ENCODE peak calls at places on chromosomes 4 and X, in five cellular contexts. C is HFF-Myc, Q is fibroblast of lung, O is mammary epithelial cell, D is RWPE1. L is an unnamed sample.

GRCh38 chrX:32571579-32571978 is 639.8 kb downstream of the DMD start:
- DNase-seq in O (no peak), C (no peak), D (no peak), Q (no peak), L (no peak)

GRCh38 chrX:40081679-40082068 is 16.1 kb downstream of the BCOR start:
- DNase-seq in C (no peak), Q (no peak), O (no peak), D (no peak), L (no peak)

GRCh38 chrX:129686422-129686948 is 31.7 kb upstream of the APLN start:
- DNase-seq in Q (peak), D (no peak), O (no peak), C (no peak), L (no peak)

GRCh38 chrX:123313486-123313885 is 129.4 kb downstream of the GRIA3 start:
- DNase-seq in Q (no peak), D (no peak), C (no peak), O (no peak), L (no peak)

GRCh38 chr4:84814100-84814750 is 152.3 kb downstream of the WDFY3 start:
- DNase-seq in C (peak), O (peak), D (peak), Q (peak), L (peak)

GRCh38 chr4:38308728-38309315 is 348.6 kb downstream of the PTTG2 start:
- DNase-seq in O (peak), D (peak), C (no peak), Q (no peak), L (no peak)

GRCh38 chrX:41350150-41350975 is 16.4 kb downstream of the DDX3X start:
- DNase-seq in C (no peak), D (no peak), O (no peak), Q (peak), L (no peak)

GRCh38 chr4:141028024-141028529 is 105.2 kb downstream of the RNF150 start:
- DNase-seq in O (peak), C (peak), Q (peak), D (peak), L (peak)

GRCh38 chr4:142036795-142037583 is 400.6 kb downstream of the IL15 start:
- DNase-seq in C (no peak), Q (no peak), D (peak), O (peak), L (no peak)

GRCh38 chrX:27675493-27675892 is 85.3 kb downstream of the DCAF8L2 start:
- DNase-seq in O (peak), Q (peak), C (no peak), D (peak), L (no peak)

GRCh38 chr4:128385683-128386304 is 98.2 kb upstream of the PGRMC2 start:
- DNase-seq in O (peak), D (peak), C (no peak), Q (peak), L (no peak)

GRCh38 chrX:70439016-70439415 is 5.6 kb upstream of the DLG3 start:
- DNase-seq in D (no peak), C (no peak), Q (no peak), O (no peak), L (no peak)

GRCh38 chr4:113540859-113541258 is 220.7 kb downstream of the CAMK2D start:
- DNase-seq in O (peak), D (no peak), C (no peak), Q (peak), L (no peak)

DNA sequence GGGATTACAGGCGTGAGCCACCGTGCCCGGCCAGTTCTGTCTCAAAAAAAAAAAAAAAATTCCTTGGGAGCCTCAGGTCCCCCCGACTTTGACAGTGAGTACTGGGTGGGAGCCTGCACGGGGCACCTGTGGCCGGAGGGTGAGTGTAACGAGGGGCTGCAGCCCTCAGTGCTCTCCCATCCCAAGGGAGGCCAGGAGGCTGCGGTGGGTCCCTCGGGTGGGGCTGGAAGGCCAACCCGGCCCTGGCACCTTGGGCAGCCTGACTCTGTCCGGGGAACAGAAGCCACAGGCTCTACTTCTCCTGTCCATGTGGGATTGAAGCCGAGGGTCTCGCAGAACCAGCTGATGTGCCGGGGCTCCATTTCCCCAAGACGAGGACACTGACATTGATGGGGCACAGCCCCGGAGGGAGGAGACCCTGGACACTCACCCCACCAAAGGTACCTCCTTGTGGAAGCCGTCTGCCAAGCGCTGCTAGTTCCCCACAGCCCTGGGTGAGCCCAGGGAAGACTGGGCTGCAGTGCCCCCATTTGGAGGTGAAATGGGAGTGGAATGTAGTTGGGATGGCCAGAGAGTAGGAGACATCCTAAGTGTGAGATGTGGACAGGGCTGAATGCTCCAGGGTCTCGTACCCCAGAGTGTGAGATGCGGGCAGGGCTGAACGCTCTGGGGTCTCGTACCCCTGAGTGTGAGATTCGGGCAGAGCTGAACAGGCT is 2.3 kb upstream of the SLC26A1 start:
- DNase-seq in O (no peak), C (no peak), D (no peak), Q (no peak), L (no peak)
- TF ChIP-seq CTCF in O (no peak), C (no peak), D (no peak), Q (no peak), L (peak)

DNA sequence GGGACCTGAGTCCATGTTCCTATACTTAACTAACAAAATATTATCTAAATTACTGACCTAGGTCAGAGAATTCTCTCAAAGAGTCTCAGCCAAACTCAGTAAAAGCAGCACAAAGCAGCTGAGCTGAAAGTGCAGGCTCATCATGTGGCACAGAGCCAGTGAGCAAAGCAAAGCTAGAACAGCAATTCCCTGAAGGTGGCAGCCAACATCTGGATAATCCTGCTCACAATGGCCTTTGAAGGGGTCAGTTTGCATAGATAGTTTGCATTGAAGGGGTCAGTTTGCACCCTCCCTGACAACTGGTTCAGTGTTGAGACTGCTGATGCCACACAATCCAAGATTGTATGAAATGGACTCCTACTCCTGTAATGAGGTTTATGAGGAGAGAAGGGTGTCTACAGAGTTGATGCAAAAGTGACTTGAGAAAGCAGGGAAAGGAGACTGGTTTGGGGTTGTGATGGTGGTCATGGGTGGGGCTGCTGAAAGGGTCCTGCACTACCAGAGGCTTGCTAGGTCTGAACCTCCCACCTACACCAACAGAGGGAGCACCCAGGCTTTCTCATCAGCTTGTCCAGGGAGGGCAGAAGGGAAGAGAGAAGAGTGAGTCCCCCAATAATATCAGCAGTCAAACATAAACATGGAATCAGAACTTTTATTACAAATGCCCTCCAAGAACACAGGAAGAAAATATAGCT is 39.7 kb downstream of the TRIM61 start:
- DNase-seq in D (no peak), O (no peak), C (no peak), Q (peak), L (no peak)
- TF ChIP-seq CTCF in D (no peak), O (peak), C (peak), Q (peak), L (peak)

GRCh38 chr4:100843897-100844296 is 326.1 kb upstream of the EMCN start:
- DNase-seq in Q (no peak), O (no peak), D (no peak), C (no peak), L (no peak)

GRCh38 chr4:100852326-100852725 is 334.5 kb upstream of the EMCN start:
- DNase-seq in D (no peak), Q (no peak), C (no peak), O (no peak), L (no peak)

GRCh38 chr4:100849319-100849718 is 331.5 kb upstream of the EMCN start:
- DNase-seq in O (no peak), C (no peak), Q (no peak), D (no peak), L (no peak)

GRCh38 chr4:100848865-100849264 is 331.0 kb upstream of the EMCN start:
- DNase-seq in Q (no peak), O (no peak), D (no peak), C (no peak), L (no peak)
- TF ChIP-seq CTCF in Q (no peak), O (no peak), D (no peak), C (no peak), L (no peak)

DNA sequence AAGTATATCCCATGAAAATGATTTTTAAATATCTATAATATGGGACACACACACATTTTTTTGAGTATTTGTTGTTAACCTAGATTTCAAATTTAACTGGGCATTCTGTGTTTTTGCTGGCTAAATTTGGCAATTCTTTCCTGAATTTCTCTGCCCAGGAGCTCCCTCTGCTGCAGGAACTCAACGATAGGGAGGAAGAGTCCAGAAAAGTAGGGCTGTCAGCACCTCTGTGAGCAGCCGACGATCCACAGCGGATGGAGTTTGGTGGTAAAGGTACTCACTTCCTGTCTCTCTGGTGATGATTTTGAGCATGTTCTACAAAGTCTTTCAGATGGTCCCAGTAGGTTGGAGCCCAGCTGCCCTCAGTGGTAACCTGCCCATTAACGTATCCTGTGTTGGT is 23.1 kb upstream of the TMEM184C start:
- DNase-seq in C (no peak), Q (no peak), D (no peak), O (no peak), L (no peak)
- TF ChIP-seq CTCF in C (no peak), Q (peak), D (no peak), O (no peak), L (peak)

GRCh38 chrX:151779258-151779657 is 44.7 kb downstream of the CNGA2 start:
- DNase-seq in C (no peak), D (no peak), O (no peak), Q (no peak), L (no peak)

GRCh38 chrX:151771726-151772125 is 37.2 kb downstream of the CNGA2 start:
- DNase-seq in C (no peak), D (no peak), O (no peak), Q (no peak), L (no peak)

GRCh38 chrX:151776113-151776790 is 41.7 kb downstream of the CNGA2 start:
- DNase-seq in O (no peak), Q (no peak), C (no peak), D (no peak), L (no peak)

GRCh38 chrX:151776936-151777335 is 42.4 kb downstream of the CNGA2 start:
- DNase-seq in C (no peak), D (no peak), Q (no peak), O (no peak), L (no peak)

DNA sequence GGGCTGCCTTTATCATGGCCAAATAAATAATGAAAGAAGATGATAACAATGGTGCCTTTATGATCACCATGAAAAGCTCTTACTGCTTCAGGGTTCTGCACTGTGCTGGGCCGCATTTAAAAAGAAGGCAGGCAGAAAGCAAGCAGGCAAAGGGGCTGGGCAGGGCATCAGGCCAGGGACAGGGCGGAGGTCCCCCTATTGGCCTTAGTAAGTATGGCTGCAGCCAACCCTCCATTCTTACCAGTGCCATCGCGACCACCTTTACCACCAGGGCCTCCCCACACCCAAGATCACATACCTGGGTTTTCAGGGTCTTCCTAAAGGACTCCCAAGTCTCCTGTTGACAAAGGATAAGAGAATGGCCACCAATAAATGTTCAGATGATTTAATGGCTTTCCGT is 38.9 kb downstream of the CNGA2 start:
- DNase-seq in D (no peak), Q (no peak), C (no peak), O (no peak), L (no peak)
- TF ChIP-seq CTCF in D (no peak), Q (no peak), C (no peak), O (no peak), L (no peak)

GRCh38 chr4:110395416-110395815 is 80.5 kb upstream of the ENPEP start:
- DNase-seq in C (no peak), D (no peak), Q (no peak), O (no peak), L (no peak)
- TF ChIP-seq CTCF in C (no peak), D (no peak), Q (no peak), O (no peak), L (no peak)